ENCODE peak calls at places on chromosome 20, in six cellular contexts. S, O, Q, H, U and B are unnamed samples.

GRCh38 chr20:57391439-57392129 is 388 bp downstream of the RBM38 start:
- DNase-seq in Q (no peak), H (peak; percentile 34), U (peak; percentile 68), S (no peak), O (no peak), B (no peak)

GRCh38 chr20:10946124-10946880 is 272.5 kb upstream of the JAG1 start:
- DNase-seq in S (no peak), O (no peak), Q (no peak), U (no peak), H (no peak), B (no peak)

GRCh38 chr20:4006640-4007039 is 8.7 kb downstream of the RNF24 start:
- DNase-seq in Q (no peak), S (no peak), U (no peak), O (no peak), H (no peak), B (no peak)

GRCh38 chr20:313402-313801 is 11.9 kb upstream of the SOX12 start:
- DNase-seq in U (no peak), Q (no peak), H (no peak), S (no peak), O (no peak), B (no peak)

GRCh38 chr20:50277460-50278376 is 87.1 kb downstream of the CEBPB start:
- DNase-seq in Q (no peak), U (no peak), H (no peak), O (no peak), S (no peak), B (no peak)

GRCh38 chr20:34834459-34834893 is 9.0 kb upstream of the NCOA6 start:
- DNase-seq in U (peak; percentile 50), S (no peak), H (no peak), O (peak; percentile 27), Q (no peak), B (no peak)

GRCh38 chr20:10610266-10610665 is 63.5 kb downstream of the JAG1 start:
- DNase-seq in Q (no peak), O (no peak), U (no peak), H (no peak), S (no peak), B (no peak)

GRCh38 chr20:38369387-38369786 is 23.1 kb downstream of the LBP start:
- DNase-seq in O (no peak), S (no peak), H (no peak), Q (no peak), U (no peak), B (no peak)

GRCh38 chr20:7667194-7667593 is 273.1 kb downstream of the HAO1 start:
- DNase-seq in O (no peak), U (no peak), H (no peak), S (no peak), Q (no peak), B (no peak)

GRCh38 chr20:2206957-2207769 is 88.6 kb upstream of the TGM3 start:
- DNase-seq in H (peak; percentile 62), Q (peak; percentile 28), U (peak; percentile 90), O (peak; percentile 85), S (peak; percentile 81), B (peak; percentile 92)

GRCh38 chr20:41352666-41353065 is 12.0 kb downstream of the LPIN3 start:
- DNase-seq in H (no peak), S (no peak), U (no peak), O (no peak), Q (no peak), B (no peak)

GRCh38 chr20:12455152-12455551 is 537.5 kb downstream of the BTBD3 start:
- DNase-seq in H (no peak), O (no peak), U (no peak), S (no peak), Q (no peak), B (no peak)

GRCh38 chr20:49545572-49545971 is 22.4 kb downstream of the PTGIS start:
- DNase-seq in H (no peak), Q (no peak), O (no peak), U (no peak), S (no peak), B (no peak)

GRCh38 chr20:4545526-4545925 is 176.2 kb upstream of the PRND start:
- DNase-seq in H (no peak), Q (no peak), O (no peak), U (no peak), S (no peak), B (no peak)

GRCh38 chr20:13141541-13141940 is 79.5 kb upstream of the ISM1 start:
- DNase-seq in H (no peak), U (peak; percentile 30), Q (no peak), S (no peak), O (no peak), B (no peak)

GRCh38 chr20:40683221-40683893 is 5.7 kb downstream of the MAFB start:
- DNase-seq in U (no peak), H (no peak), Q (no peak), S (no peak), O (no peak), B (no peak)

GRCh38 chr20:33681728-33682353 is 4.3 kb downstream of the E2F1 start:
- DNase-seq in H (no peak), O (no peak), Q (no peak), U (peak; percentile 72), S (no peak), B (peak; percentile 11)

GRCh38 chr20:38171301-38172010 is 6.4 kb upstream of the TGM2 start:
- DNase-seq in S (no peak), U (no peak), Q (no peak), H (no peak), O (no peak), B (no peak)

GRCh38 chr20:64067733-64068307 is 4.8 kb downstream of the TCEA2 start:
- DNase-seq in H (no peak), S (no peak), Q (no peak), U (no peak), O (no peak), B (no peak)

GRCh38 chr20:9374068-9374467 is 140.3 kb upstream of the LAMP5 start:
- DNase-seq in H (no peak), U (no peak), S (no peak), Q (no peak), O (no peak), B (no peak)

GRCh38 chr20:24773751-24774201 is 175.3 kb upstream of the CST7 start:
- DNase-seq in O (no peak), U (no peak), Q (no peak), S (no peak), H (no peak), B (no peak)